ENCODE peak calls at places on chromosomes 16 and 17, in eight cellular contexts. Z is endothelial cell of umbilical vein, H is mesothelial cell of epicardium, L is heart left ventricle, E is Peyer's patch, A is AG09309, S is fibroblast of the aortic adventitia, N is AG04450. O is an unnamed sample.

GRCh38 chr17:50149425-50150353 is 788 bp downstream of the PPP1R9B start:
- DNase-seq in E (peak), N (no peak), A (no peak), Z (peak), H (no peak), S (peak), L (peak), O (no peak)

GRCh38 chr16:23072084-23072599 is 77.1 kb downstream of the USP31 start:
- DNase-seq in S (peak), L (peak), Z (peak), A (peak), N (peak), H (no peak), E (no peak), O (no peak)

GRCh38 chr16:50505115-50505514 is 43.1 kb upstream of the NKD1 start:
- DNase-seq in E (no peak), H (no peak), Z (no peak), L (no peak), S (no peak), N (no peak), A (no peak), O (no peak)

GRCh38 chr16:28475221-28475620 is 3.1 kb upstream of the NPIPB7 start:
- DNase-seq in L (no peak), H (no peak), N (no peak), S (no peak), E (no peak), A (no peak), Z (no peak), O (no peak)

GRCh38 chr16:28951410-28951943 is 740 bp downstream of the NFATC2IP start:
- DNase-seq in A (no peak), N (no peak), Z (no peak), L (no peak), S (no peak), H (no peak), E (no peak), O (no peak)

GRCh38 chr17:58403312-58403711 is 14.0 kb downstream of the RNF43 start:
- DNase-seq in S (no peak), H (no peak), E (no peak), A (no peak), N (no peak), Z (no peak), L (no peak), O (no peak)

GRCh38 chr17:6187836-6188235 is 117.7 kb downstream of the WSCD1 start:
- DNase-seq in E (no peak), H (no peak), N (no peak), Z (peak), L (no peak), S (no peak), A (no peak), O (no peak)

GRCh38 chr17:38881600-38882191 is 11.8 kb downstream of the LASP1 start:
- DNase-seq in H (peak), L (peak), A (no peak), E (no peak), Z (peak), N (no peak), S (peak), O (peak)

GRCh38 chr16:30437511-30438046 is 7.7 kb upstream of the DCTPP1 start:
- DNase-seq in E (no peak), H (no peak), Z (no peak), S (no peak), N (no peak), L (no peak), A (no peak), O (no peak)

GRCh38 chr16:29712770-29713169 is 33.0 kb downstream of the C16orf54 start:
- DNase-seq in S (no peak), A (no peak), H (no peak), N (no peak), L (no peak), E (no peak), Z (no peak), O (no peak)

GRCh38 chr16:24852281-24852721 is 6.5 kb downstream of the SLC5A11 start:
- DNase-seq in Z (no peak), H (no peak), N (no peak), A (no peak), S (no peak), L (no peak), E (no peak), O (no peak)

GRCh38 chr16:56606688-56607618 is 1.4 kb upstream of the MT2A start:
- DNase-seq in H (no peak), Z (peak), N (peak), E (peak), S (peak), A (peak), L (peak), O (no peak)

GRCh38 chr16:30166202-30166902 is 17.1 kb upstream of the CORO1A start:
- DNase-seq in H (no peak), Z (no peak), E (peak), S (no peak), N (no peak), A (no peak), L (no peak), O (no peak)

GRCh38 chr16:57029161-57030160 is 40.1 kb downstream of the NLRC5 start:
- DNase-seq in A (no peak), E (no peak), S (peak), H (no peak), L (no peak), Z (no peak), N (no peak), O (no peak)

GRCh38 chr16:67284699-67285646 is 5.6 kb downstream of the PLEKHG4 start:
- DNase-seq in N (no peak), Z (peak), H (no peak), S (no peak), L (no peak), E (no peak), A (no peak), O (no peak)

GRCh38 chr16:66274335-66275110 is 92.0 kb upstream of the CDH5 start:
- DNase-seq in S (peak), Z (peak), E (no peak), L (no peak), H (no peak), A (no peak), N (no peak), O (peak)

GRCh38 chr17:47165137-47165536 is 24.0 kb downstream of the CDC27 start:
- DNase-seq in L (no peak), E (no peak), S (no peak), A (no peak), N (no peak), Z (no peak), H (no peak), O (no peak)

GRCh38 chr16:35134471-35134870 is 1675.1 kb downstream of the TP53TG3F start:
- DNase-seq in L (no peak), H (no peak), S (no peak), E (no peak), N (no peak), A (no peak), Z (no peak), O (no peak)

GRCh38 chr17:16288860-16289571 is 64.3 kb downstream of the CENPV start:
- DNase-seq in L (no peak), Z (no peak), H (no peak), S (peak), N (no peak), E (no peak), A (no peak), O (no peak)

GRCh38 chr16:81495321-81496234 is 51.0 kb downstream of the CMIP start:
- DNase-seq in N (no peak), L (peak), A (no peak), S (peak), Z (peak), H (no peak), E (no peak), O (no peak)

DNA sequence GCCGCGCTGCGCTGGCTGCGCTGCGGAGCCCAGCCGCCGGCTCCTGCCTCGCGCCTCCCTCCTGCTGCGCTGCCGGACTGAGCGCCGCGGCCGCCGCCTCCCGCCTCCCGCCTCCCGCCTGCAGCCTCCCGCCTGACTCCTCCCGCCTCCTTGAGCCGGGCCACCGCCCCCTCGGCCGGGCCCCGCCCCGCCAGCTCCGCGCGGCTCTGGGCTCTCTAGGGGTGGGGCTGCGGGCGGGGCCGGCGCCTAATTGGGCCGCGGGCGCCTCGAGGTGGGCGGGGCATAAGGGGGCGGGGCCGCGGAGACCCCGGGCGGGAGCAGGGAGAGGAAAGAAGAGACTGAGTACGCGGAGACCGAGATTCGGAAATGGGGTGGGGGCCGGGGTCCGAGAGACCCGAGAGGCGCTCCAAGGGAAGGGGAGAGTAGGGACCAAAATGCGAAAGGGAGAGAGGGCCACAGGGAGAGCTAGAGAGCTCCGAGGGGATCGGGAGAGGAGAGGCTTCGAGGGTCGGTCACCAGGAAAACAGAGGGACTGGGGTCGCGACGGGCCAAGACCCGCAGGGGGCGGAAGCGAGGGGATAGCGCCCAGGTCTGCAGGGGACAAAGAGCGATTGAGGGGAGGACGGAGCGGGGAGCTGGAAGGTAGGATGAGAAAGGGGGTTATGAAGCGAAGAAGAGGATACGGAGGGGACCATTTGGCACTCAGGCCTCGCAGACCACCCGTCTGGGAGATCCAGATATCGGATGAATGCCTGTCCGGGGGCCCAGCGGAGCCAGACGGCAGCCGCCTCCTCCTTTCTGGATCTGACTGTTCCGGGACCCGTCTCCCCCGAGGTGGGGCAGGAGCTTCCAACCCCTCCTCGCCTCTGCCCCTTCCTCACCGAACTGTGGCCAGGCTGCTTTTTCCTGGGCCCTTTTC is at the start of gene C1QL1:
- DNase-seq in N (peak), H (peak), L (peak), Z (peak), S (peak), A (no peak), E (peak), O (peak)
- TF ChIP-seq CTCF in N (peak), H (no peak), L (peak), Z (no peak), S (peak), A (peak), E (no peak), O (peak)

DNA sequence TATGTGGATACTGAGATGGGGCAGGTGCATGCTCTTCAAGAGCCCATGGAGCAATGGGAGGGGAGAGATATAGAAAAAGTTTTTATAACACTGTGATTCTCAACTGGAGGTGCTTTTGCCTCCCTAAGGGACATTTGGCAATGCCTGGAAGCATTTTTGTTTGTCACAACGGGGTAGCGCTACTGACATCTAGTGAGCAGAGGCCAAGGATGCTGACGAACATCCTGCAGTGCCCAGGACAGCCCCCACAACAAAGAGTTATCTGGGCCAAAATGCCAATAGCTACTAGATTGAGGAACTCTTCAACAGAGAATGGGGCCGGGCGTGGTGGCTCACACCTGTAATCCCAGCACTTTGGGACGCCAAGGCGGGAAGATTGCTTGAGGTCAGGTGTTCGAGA is 67.2 kb upstream of the CLEC3A start:
- DNase-seq in E (no peak), S (no peak), Z (no peak), A (no peak), L (no peak), N (no peak), H (no peak), O (no peak)
- TF ChIP-seq CTCF in E (no peak), S (no peak), Z (no peak), A (no peak), L (no peak), N (no peak), H (no peak), O (no peak)

GRCh38 chr16:47019563-47019962 is 46.1 kb upstream of the DNAJA2 start:
- DNase-seq in S (no peak), Z (peak), H (no peak), E (no peak), L (no peak), N (no peak), A (no peak), O (no peak)
- TF ChIP-seq CTCF in S (peak), Z (no peak), H (no peak), E (no peak), L (no peak), N (peak), A (peak), O (no peak)

GRCh38 chr17:32876414-32877163 is at the start of gene MYO1D:
- DNase-seq in E (peak), H (peak), A (no peak), S (no peak), L (no peak), Z (no peak), N (no peak), O (no peak)
- TF ChIP-seq CTCF in E (peak), H (peak), A (peak), S (no peak), L (peak), Z (peak), N (no peak), O (peak)

DNA sequence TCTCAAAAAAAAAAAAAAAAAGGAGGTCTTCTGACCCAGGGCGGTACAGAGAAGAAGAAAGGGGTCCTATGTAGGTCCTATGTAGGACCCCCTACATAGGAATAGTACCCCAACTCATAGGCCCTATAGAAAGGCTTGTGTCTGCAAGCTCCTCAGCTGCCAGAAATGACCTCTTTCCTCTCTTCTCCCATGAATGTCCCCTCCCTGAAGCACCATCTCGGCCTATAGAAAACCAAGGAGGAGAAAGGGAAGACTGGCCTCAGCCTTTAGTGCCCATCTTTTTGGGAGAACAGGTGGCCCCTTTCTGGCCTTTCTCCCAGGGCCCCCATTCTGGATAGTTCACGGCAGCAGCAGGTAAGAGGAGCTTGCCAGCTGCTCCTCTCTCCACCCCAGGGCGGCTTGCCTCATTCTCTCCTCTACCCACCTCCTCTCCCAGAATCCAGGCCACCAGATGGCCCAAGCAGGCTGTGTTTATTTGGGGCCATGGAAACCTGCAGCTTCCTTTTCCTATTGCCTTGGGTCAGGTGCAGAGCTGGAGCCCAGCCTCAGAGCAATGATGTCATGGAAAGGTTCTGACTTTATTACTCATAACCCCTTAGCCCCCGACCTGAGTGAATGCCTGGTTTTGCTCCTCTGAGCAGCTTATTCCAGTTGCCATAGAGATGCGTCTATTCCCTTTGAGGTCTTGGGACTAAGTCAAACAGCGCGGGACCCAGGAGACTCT is 1.6 kb upstream of the MRPL58 start:
- DNase-seq in E (no peak), S (peak), A (no peak), L (no peak), H (no peak), N (no peak), Z (peak), O (no peak)
- TF ChIP-seq CTCF in E (no peak), S (no peak), A (no peak), L (peak), H (no peak), N (no peak), Z (no peak), O (no peak)

DNA sequence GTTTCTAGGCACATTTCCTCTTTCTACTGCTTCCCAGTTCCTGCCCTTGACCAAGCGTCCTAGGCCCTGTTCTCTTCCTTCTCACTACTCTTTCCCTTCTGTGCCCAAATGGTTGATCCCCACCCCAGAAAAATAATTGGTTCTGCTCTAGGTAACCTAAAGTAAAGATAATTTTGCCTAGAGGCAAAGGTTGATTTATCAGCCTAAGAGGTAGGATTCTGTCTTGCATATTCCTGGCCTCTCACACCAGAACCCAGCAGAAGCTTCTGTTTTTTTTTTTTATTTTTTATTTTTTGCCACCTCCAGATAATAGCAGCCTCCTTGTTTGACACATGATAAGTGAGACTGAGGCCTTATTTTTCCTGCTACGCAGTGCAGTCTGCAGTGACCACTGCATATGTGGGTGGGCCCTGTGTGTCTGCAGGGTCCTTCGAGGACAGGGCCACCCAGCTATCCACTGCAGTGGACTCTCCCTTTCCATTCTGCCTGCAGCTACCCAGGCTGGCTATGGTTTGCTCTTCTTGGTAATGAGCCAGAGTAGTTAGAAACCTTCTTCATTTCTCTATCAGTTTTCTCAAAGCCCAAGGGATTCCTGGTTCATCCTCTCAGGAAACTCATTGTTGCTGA is 711 bp downstream of the PIPOX start:
- DNase-seq in A (no peak), L (no peak), Z (no peak), N (no peak), E (no peak), H (no peak), S (no peak), O (no peak)
- TF ChIP-seq CTCF in A (no peak), L (no peak), Z (no peak), N (no peak), E (no peak), H (no peak), S (no peak), O (no peak)

GRCh38 chr16:74439685-74440084 is 18.4 kb upstream of the CLEC18B start:
- DNase-seq in N (no peak), Z (no peak), H (no peak), S (no peak), E (no peak), L (no peak), A (no peak), O (no peak)

GRCh38 chr16:74438492-74438979 is 17.3 kb upstream of the CLEC18B start:
- DNase-seq in S (no peak), Z (peak), L (no peak), N (no peak), H (no peak), E (no peak), A (no peak), O (no peak)
- TF ChIP-seq CTCF in S (no peak), Z (no peak), L (no peak), N (no peak), H (no peak), E (no peak), A (no peak), O (no peak)

DNA sequence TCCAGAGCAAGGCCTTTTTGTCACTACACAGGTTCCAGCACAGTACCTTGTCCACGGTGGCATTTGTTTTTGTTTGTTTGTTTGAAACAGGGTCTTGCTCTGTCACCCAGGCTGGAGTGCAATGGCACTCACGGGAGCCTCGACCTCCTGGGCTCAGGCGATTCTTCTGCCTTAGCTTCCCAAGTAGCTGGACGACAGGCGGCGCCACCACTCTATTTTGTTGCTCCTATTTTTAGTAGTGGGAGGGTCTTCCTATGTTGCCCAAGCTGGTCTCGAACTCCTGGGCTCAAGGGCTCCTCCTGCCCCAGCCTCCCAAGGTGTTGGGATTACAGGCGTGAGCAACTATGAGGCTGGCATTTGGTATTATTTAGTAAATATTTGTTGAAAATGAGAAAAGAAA is 10.3 kb downstream of the MRC2 start:
- DNase-seq in S (no peak), E (no peak), N (no peak), Z (no peak), H (no peak), A (no peak), L (no peak), O (no peak)
- TF ChIP-seq CTCF in S (peak), E (no peak), N (no peak), Z (no peak), H (no peak), A (no peak), L (no peak), O (peak)

GRCh38 chr16:84015399-84015798 is 27.2 kb downstream of the SLC38A8 start:
- DNase-seq in L (no peak), E (no peak), A (no peak), N (no peak), Z (no peak), S (no peak), H (no peak), O (no peak)
- TF ChIP-seq CTCF in L (no peak), E (no peak), A (no peak), N (no peak), Z (no peak), S (no peak), H (no peak), O (no peak)

DNA sequence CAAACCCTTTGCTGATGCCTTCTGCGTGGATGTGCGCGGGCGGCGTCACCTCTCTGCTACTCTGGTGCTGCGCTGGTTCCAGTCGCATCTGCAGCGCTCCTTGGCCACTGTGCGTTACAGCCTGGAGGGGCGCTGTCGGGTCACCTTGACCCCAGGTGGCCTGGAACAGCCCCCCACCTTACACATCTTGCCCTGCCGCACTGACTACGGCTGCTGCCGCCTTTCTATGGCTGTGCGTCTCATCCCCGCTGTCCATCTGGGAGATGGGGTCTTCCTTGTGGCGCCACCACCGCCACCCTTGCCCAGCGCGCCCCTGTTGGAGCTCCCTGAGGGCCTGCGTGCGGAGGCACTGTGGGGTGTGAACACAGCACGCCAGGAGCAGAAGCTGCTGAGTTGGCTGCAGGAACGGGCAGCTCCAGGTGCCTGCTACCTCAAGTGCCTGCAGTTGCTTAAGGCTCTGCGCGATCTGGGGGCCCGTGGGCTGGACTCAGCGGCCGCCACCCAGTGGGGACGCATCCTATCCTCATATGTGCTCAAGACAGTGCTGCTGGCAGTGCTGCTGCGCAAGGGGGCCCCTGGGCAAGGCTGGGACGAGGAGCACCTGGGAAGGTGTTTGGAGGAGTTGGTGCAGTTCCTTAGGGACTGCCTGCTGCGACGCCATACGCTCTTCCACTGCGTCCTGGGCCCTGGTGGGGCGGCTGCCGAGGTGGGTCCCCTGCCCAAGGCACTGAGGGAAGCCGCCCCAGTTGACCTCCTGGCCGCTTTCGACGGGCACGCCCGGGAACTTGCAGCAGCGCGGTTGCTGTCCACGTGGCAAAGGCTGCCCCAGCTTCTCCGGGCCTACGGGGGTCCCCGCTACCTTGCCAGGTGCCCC is 1.6 kb downstream of the ITPRIPL2 start:
- DNase-seq in S (no peak), L (peak), A (no peak), H (no peak), Z (no peak), N (no peak), E (no peak), O (no peak)
- TF ChIP-seq CTCF in S (peak), L (peak), A (peak), H (no peak), Z (peak), N (peak), E (no peak), O (no peak)

O was measured in type B pancreatic cell.